ENCODE peak calls at places on chromosomes 1 and 21, in nine cellular contexts. Q is dorsolateral prefrontal cortex, L is cardiac fibroblast, H is neural progenitor cell, T is vagina, J is lower leg skin, I is astrocyte, F is fibroblast of the aortic adventitia, P is fibroblast of lung. Y is an unnamed sample.

GRCh38 chr1:100866041-100866900 is 28.4 kb downstream of the EXTL2 start:
- DNase-seq in Q (no peak), L (peak), H (peak), T (no peak), J (no peak), I (peak), F (peak), P (peak), Y (peak)

GRCh38 chr1:115654663-115655306 is 13.0 kb downstream of the VANGL1 start:
- DNase-seq in Q (no peak), L (peak), H (no peak), T (no peak), J (no peak), I (peak), F (peak), P (peak), Y (no peak)

GRCh38 chr21:32425628-32426027 is 13.1 kb downstream of the EVA1C start:
- DNase-seq in Q (no peak), L (no peak), H (no peak), T (no peak), J (no peak), I (no peak), F (no peak), P (no peak), Y (no peak)

GRCh38 chr1:231272880-231273279 is 31.9 kb downstream of the GNPAT start:
- DNase-seq in Q (no peak), L (peak), H (no peak), T (no peak), J (no peak), I (peak), F (no peak), P (peak), Y (no peak)

GRCh38 chr1:184563308-184563707 is 176.5 kb downstream of the C1orf21 start:
- DNase-seq in Q (no peak), L (peak), H (no peak), T (no peak), J (no peak), I (no peak), F (peak), P (peak), Y (peak)

GRCh38 chr1:18922319-18922726 is 20.0 kb upstream of the ALDH4A1 start:
- DNase-seq in Q (peak), L (peak), H (peak), T (peak), J (peak), I (peak), F (peak), P (peak), Y (peak)

GRCh38 chr1:202835548-202836072 is 24.9 kb downstream of the PCAT6 start:
- DNase-seq in Q (no peak), L (no peak), H (no peak), T (no peak), J (no peak), I (no peak), F (no peak), P (no peak), Y (no peak)

GRCh38 chr1:111742938-111743549 is 3.8 kb upstream of the INKA2 start:
- DNase-seq in Q (no peak), L (peak), H (no peak), T (peak), J (no peak), I (no peak), F (no peak), P (peak), Y (no peak)

GRCh38 chr1:205652984-205653383 is 21.2 kb upstream of the ELK4 start:
- DNase-seq in Q (no peak), L (no peak), H (no peak), T (no peak), J (no peak), I (no peak), F (no peak), P (no peak), Y (no peak)

GRCh38 chr1:7679873-7680790 is 91.0 kb upstream of the VAMP3 start:
- DNase-seq in Q (peak), L (peak), H (peak), T (no peak), J (no peak), I (peak), F (peak), P (peak), Y (no peak)

GRCh38 chr1:19577001-19577400 is 67.1 kb upstream of the NBL1 start:
- DNase-seq in Q (no peak), L (peak), H (no peak), T (no peak), J (no peak), I (no peak), F (peak), P (peak), Y (no peak)

GRCh38 chr1:45345014-45345413 is 4.8 kb upstream of the MUTYH start:
- DNase-seq in Q (no peak), L (no peak), H (no peak), T (no peak), J (no peak), I (no peak), F (no peak), P (no peak), Y (no peak)

GRCh38 chr1:81549588-81550127 is 251.1 kb upstream of the ADGRL2 start:
- DNase-seq in Q (no peak), L (peak), H (peak), T (no peak), J (no peak), I (peak), F (peak), P (peak), Y (peak)

GRCh38 chr1:209095627-209096595 is 487.6 kb upstream of the CAMK1G start:
- DNase-seq in Q (no peak), L (no peak), H (no peak), T (no peak), J (no peak), I (peak), F (peak), P (peak), Y (peak)

GRCh38 chr1:225458222-225458631 is 30.4 kb upstream of the LBR start:
- DNase-seq in Q (no peak), L (peak), H (no peak), T (no peak), J (no peak), I (peak), F (peak), P (peak), Y (no peak)

GRCh38 chr1:153506831-153507413 is 28.9 kb downstream of the S100A6 start:
- DNase-seq in Q (peak), L (peak), H (no peak), T (peak), J (peak), I (peak), F (peak), P (peak), Y (peak)

GRCh38 chr1:4655674-4656532 is 1.5 kb downstream of the AJAP1 start:
- DNase-seq in Q (peak), L (peak), H (peak), T (no peak), J (peak), I (peak), F (peak), P (peak), Y (no peak)

GRCh38 chr1:66197120-66197519 is 336.8 kb upstream of the SGIP1 start:
- DNase-seq in Q (no peak), L (no peak), H (no peak), T (no peak), J (no peak), I (no peak), F (no peak), P (no peak), Y (no peak)

GRCh38 chr1:29975036-29975694 is 738.8 kb downstream of the PTPRU start:
- DNase-seq in Q (no peak), L (peak), H (peak), T (peak), J (no peak), I (peak), F (peak), P (peak), Y (no peak)

GRCh38 chr1:228006034-228006792 is 585 bp upstream of the WNT3A start:
- DNase-seq in Q (no peak), L (no peak), H (no peak), T (no peak), J (no peak), I (no peak), F (no peak), P (no peak), Y (no peak)

GRCh38 chr1:6188466-6188865 is 8.3 kb upstream of the CHD5 start:
- DNase-seq in Q (no peak), L (no peak), H (no peak), T (no peak), J (no peak), I (no peak), F (no peak), P (no peak), Y (peak)

GRCh38 chr1:6184083-6184783 is 4.1 kb upstream of the CHD5 start:
- DNase-seq in Q (no peak), L (no peak), H (no peak), T (no peak), J (no peak), I (no peak), F (no peak), P (no peak), Y (no peak)

GRCh38 chr1:6185151-6185550 is 5.0 kb upstream of the CHD5 start:
- DNase-seq in Q (no peak), L (peak), H (no peak), T (no peak), J (no peak), I (peak), F (peak), P (peak), Y (peak)

GRCh38 chr1:6183520-6183989 is 3.4 kb upstream of the CHD5 start:
- DNase-seq in Q (no peak), L (no peak), H (no peak), T (no peak), J (no peak), I (no peak), F (no peak), P (no peak), Y (no peak)

GRCh38 chr1:6185635-6186382 is 5.7 kb upstream of the CHD5 start:
- DNase-seq in Q (peak), L (peak), H (peak), T (no peak), J (no peak), I (no peak), F (peak), P (peak), Y (no peak)
- TF ChIP-seq CTCF in Q (peak), L (peak), H (peak), T (no peak), J (no peak), I (peak), F (peak), P (peak), Y (peak)

DNA sequence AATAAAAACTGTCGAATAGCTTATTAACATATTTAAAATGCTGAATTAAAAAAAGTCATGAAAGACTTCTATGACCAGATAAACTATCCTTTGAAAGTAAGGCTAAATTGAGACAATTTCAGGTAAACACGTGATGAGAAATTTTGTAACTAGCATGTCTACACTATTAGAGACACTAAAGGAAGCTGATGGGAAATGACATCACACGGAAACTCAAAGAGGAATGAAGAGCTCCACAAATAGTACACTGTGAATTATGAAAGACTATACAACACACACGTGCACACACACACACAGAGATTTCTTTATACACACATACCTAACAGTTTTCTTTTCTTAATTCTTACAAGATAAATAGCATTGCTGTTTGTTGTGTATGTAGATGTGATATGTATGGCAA is 70.9 kb upstream of the PLA2G4A start:
- DNase-seq in Q (no peak), L (no peak), H (no peak), T (no peak), J (no peak), I (no peak), F (no peak), P (no peak), Y (no peak)
- H3K4me3 ChIP-seq in Q (no peak), L (no peak), H (no peak), T (no peak), J (no peak), I (no peak), F (no peak), P (no peak), Y (no peak)

GRCh38 chr1:85200367-85200869 is 398 bp downstream of the SYDE2 start:
- DNase-seq in Q (no peak), L (peak), H (peak), T (no peak), J (peak), I (no peak), F (no peak), P (peak), Y (no peak)

GRCh38 chr1:85199667-85200366 is 999 bp downstream of the SYDE2 start:
- DNase-seq in Q (no peak), L (no peak), H (no peak), T (no peak), J (no peak), I (no peak), F (no peak), P (no peak), Y (no peak)

GRCh38 chr1:85202092-85202863 is 1.5 kb upstream of the SYDE2 start:
- DNase-seq in Q (no peak), L (peak), H (no peak), T (no peak), J (no peak), I (no peak), F (no peak), P (no peak), Y (no peak)

GRCh38 chr1:85201340-85202091 is 700 bp upstream of the SYDE2 start:
- DNase-seq in Q (peak), L (peak), H (peak), T (no peak), J (peak), I (peak), F (peak), P (peak), Y (no peak)

DNA sequence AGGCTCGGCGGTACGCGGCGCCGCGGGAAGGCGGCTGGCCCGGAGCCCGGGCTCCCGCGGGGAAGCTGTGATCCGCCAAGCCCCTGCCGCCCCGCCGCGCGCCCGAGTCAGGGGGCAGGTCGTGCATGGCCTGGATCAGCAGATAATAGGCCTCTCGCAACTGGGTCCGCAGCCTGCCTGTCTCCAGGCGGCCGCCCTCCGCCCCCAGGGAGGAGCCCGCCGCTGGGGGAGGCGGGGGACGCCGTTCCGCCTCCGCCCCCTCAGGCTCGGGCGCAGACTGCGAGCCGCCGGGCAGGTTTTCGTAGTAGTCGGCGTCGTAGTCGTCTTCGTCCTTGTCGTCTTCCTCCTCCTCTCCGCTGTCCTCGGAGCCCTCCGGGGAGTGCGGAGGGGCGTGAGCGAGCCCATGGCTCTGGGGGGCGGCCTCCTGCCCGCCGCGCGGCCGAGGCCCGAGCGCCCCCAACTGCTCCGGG is at the start of gene SYDE2:
- DNase-seq in Q (no peak), L (peak), H (peak), T (no peak), J (peak), I (peak), F (peak), P (peak), Y (no peak)
- TF ChIP-seq CTCF in Q (no peak), L (no peak), H (no peak), T (peak), J (no peak), I (no peak), F (no peak), P (no peak), Y (no peak)

GRCh38 chr1:31586376-31587327 is 10.3 kb downstream of the TINAGL1 start:
- DNase-seq in Q (no peak), L (no peak), H (no peak), T (no peak), J (no peak), I (no peak), F (no peak), P (no peak), Y (no peak)

GRCh38 chr1:31583082-31583994 is 7.0 kb downstream of the TINAGL1 start:
- DNase-seq in Q (no peak), L (no peak), H (no peak), T (no peak), J (no peak), I (no peak), F (no peak), P (no peak), Y (no peak)

GRCh38 chr1:31585736-31586365 is 9.5 kb downstream of the TINAGL1 start:
- DNase-seq in Q (no peak), L (no peak), H (no peak), T (no peak), J (no peak), I (no peak), F (no peak), P (no peak), Y (no peak)

GRCh38 chr1:31583995-31584868 is 7.9 kb downstream of the TINAGL1 start:
- DNase-seq in Q (no peak), L (peak), H (no peak), T (no peak), J (no peak), I (no peak), F (peak), P (no peak), Y (no peak)

DNA sequence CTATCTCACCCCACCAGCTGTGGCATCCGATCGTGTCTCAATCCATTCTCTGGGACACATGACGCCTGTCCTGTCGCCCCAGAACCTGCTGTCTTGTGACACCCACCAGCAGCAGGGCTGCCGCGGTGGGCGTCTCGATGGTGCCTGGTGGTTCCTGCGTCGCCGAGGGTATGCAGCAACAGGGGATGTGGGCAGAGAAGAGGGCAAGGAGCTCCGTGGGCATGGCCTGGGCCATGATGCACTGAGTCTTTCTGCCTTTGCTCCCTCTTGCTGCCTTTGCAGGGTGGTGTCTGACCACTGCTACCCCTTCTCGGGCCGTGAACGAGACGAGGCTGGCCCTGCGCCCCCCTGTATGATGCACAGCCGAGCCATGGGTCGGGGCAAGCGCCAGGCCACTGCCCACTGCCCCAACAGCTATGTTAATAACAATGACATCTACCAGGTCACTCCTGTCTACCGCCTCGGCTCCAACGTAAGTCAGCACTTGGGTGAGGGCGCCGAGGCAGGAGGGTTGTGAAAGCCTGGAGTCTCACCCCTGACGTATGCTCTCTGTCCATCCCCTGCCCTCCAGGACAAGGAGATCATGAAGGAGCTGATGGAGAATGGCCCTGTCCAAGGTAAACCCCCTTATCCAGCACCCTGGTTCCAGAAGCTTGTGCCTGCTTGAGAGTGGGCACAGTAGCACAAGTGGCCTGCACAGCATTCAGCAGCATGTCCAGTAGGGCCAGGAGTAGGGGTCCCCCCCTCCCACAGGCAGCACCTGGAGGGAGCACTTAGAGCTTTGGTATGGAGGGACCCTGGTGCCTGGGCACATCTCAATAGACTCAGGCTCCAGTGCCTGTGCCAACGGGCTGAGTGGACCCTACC is 8.8 kb downstream of the TINAGL1 start:
- DNase-seq in Q (no peak), L (no peak), H (no peak), T (no peak), J (no peak), I (no peak), F (no peak), P (no peak), Y (no peak)
- H3K4me3 ChIP-seq in Q (no peak), L (no peak), H (no peak), T (no peak), J (no peak), I (no peak), F (no peak), P (no peak), Y (no peak)